ENCODE peak calls at places on chromosome 7, in ten cellular contexts. G is endothelial cell, O is kidney, W is cardiac muscle cell, I is esophagus squamous epithelium, B is glutamatergic neuron, V is IMR-90, H is BJ, Q is HFFc6, T is hepatocyte. M is an unnamed sample.

GRCh38 chr7:88217675-88218427 is 2.0 kb downstream of the SRI start:
- DNase-seq in G (no peak), O (no peak), W (no peak), I (no peak), B (no peak), V (no peak), H (no peak), Q (no peak), T (no peak), M (no peak)

GRCh38 chr7:1225462-1226154 is 7.1 kb upstream of the UNCX start:
- DNase-seq in G (peak), O (no peak), W (peak), I (no peak), B (peak), V (no peak), H (no peak), Q (no peak), T (peak), M (no peak)

GRCh38 chr7:26616235-26616634 is 248.2 kb downstream of the SKAP2 start:
- DNase-seq in G (no peak), O (no peak), W (no peak), I (no peak), B (no peak), V (no peak), H (no peak), Q (no peak), T (no peak), M (no peak)

GRCh38 chr7:114508096-114508495 is 93.5 kb downstream of the FOXP2 start:
- DNase-seq in G (no peak), O (no peak), W (peak), I (no peak), B (no peak), V (peak), H (no peak), Q (no peak), T (no peak), M (no peak)

GRCh38 chr7:130899638-130900401 is 165.8 kb upstream of the KLF14 start:
- DNase-seq in G (no peak), O (no peak), W (no peak), I (no peak), B (no peak), V (no peak), H (no peak), Q (no peak), T (peak), M (no peak)

GRCh38 chr7:91517408-91517807 is 253.2 kb downstream of the FZD1 start:
- DNase-seq in G (no peak), O (no peak), W (no peak), I (no peak), B (no peak), V (no peak), H (no peak), Q (no peak), T (no peak), M (no peak)

GRCh38 chr7:126378642-126379041 is 874.1 kb downstream of the GRM8 start:
- DNase-seq in G (no peak), O (no peak), W (no peak), I (no peak), B (no peak), V (no peak), H (no peak), Q (no peak), T (no peak), M (no peak)

GRCh38 chr7:130865408-130866236 is 131.6 kb upstream of the KLF14 start:
- DNase-seq in G (peak), O (no peak), W (peak), I (no peak), B (no peak), V (peak), H (no peak), Q (no peak), T (peak), M (peak)

GRCh38 chr7:91164531-91164930 is 99.7 kb upstream of the FZD1 start:
- DNase-seq in G (no peak), O (no peak), W (no peak), I (no peak), B (no peak), V (no peak), H (no peak), Q (no peak), T (no peak), M (no peak)

GRCh38 chr7:149670288-149670687 is 103.1 kb downstream of the ZNF467 start:
- DNase-seq in G (no peak), O (no peak), W (peak), I (no peak), B (no peak), V (peak), H (no peak), Q (no peak), T (peak), M (no peak)

GRCh38 chr7:84617265-84618030 is 422.9 kb upstream of the SEMA3A start:
- DNase-seq in G (no peak), O (no peak), W (no peak), I (no peak), B (no peak), V (no peak), H (no peak), Q (no peak), T (no peak), M (no peak)

GRCh38 chr7:84613411-84613810 is 418.8 kb upstream of the SEMA3A start:
- DNase-seq in G (no peak), O (no peak), W (no peak), I (no peak), B (no peak), V (no peak), H (no peak), Q (no peak), T (no peak), M (no peak)

GRCh38 chr7:84611391-84611790 is 416.8 kb upstream of the SEMA3A start:
- DNase-seq in G (no peak), O (no peak), W (no peak), I (no peak), B (no peak), V (no peak), H (no peak), Q (no peak), T (no peak), M (no peak)

GRCh38 chr7:84612976-84613375 is 418.4 kb upstream of the SEMA3A start:
- DNase-seq in G (no peak), O (no peak), W (no peak), I (no peak), B (no peak), V (no peak), H (no peak), Q (no peak), T (no peak), M (no peak)

DNA sequence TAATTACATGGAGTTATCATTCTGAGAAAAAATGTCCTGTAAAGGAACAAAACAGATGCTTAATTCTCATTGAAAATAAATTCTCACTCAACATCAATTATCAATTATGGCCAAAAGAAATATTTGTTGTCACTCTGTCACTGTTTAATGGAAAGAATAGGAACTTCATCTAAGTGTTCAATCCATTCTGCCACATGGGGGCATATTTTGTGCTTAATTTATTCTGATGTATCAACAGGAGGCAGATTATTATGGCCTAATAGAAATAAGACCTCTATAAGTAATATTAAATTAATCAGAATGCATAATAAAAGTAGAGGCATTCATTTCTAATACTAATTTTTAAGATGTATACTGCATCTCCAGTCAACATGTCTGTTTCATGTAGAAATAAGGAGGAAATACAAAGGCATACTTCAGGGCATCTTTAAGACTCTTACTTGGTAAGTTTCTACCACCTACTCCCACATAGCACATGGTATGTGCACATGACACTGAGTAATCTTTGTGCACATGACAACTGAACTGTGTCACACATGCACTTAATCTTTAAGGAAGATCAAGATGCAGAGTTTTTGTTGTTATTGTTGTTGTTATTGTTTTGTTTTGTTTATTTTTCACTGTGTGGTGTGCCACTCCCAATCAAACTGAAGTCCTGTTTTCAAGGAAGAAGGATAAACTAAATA is 420.4 kb upstream of the SEMA3A start:
- DNase-seq in G (no peak), O (no peak), W (peak), I (no peak), B (no peak), V (no peak), H (no peak), Q (peak), T (no peak), M (no peak)
- TF ChIP-seq CTCF in G (no peak), O (no peak), W (peak), I (no peak), B (no peak), V (peak), H (no peak), Q (peak), T (no peak), M (no peak)

GRCh38 chr7:85806321-85806720 is 619.5 kb upstream of the SEMA3D start:
- DNase-seq in G (no peak), O (no peak), W (no peak), I (no peak), B (no peak), V (no peak), H (no peak), Q (no peak), T (no peak), M (no peak)
- TF ChIP-seq CTCF in G (no peak), O (no peak), W (no peak), I (no peak), B (no peak), V (no peak), H (no peak), Q (no peak), T (no peak), M (no peak)

GRCh38 chr7:13115157-13115772 is 427.8 kb downstream of the ARL4A start:
- DNase-seq in G (no peak), O (no peak), W (peak), I (no peak), B (no peak), V (peak), H (no peak), Q (no peak), T (peak), M (no peak)

GRCh38 chr7:13117103-13117502 is 429.7 kb downstream of the ARL4A start:
- DNase-seq in G (no peak), O (no peak), W (peak), I (no peak), B (no peak), V (peak), H (no peak), Q (peak), T (no peak), M (no peak)

GRCh38 chr7:13110107-13110506 is 422.7 kb downstream of the ARL4A start:
- DNase-seq in G (no peak), O (no peak), W (no peak), I (no peak), B (no peak), V (no peak), H (no peak), Q (no peak), T (no peak), M (no peak)

GRCh38 chr7:13111230-13111629 is 423.8 kb downstream of the ARL4A start:
- DNase-seq in G (no peak), O (no peak), W (no peak), I (no peak), B (no peak), V (peak), H (no peak), Q (no peak), T (no peak), M (no peak)

GRCh38 chr7:13115829-13116228 is 428.4 kb downstream of the ARL4A start:
- DNase-seq in G (no peak), O (no peak), W (no peak), I (no peak), B (no peak), V (no peak), H (no peak), Q (no peak), T (no peak), M (no peak)
- TF ChIP-seq CTCF in G (no peak), O (no peak), W (no peak), I (no peak), B (no peak), V (no peak), H (no peak), Q (no peak), T (no peak), M (no peak)

GRCh38 chr7:142481548-142481947 is 223.7 kb upstream of the PRSS58 start:
- DNase-seq in G (no peak), O (no peak), W (peak), I (no peak), B (no peak), V (peak), H (no peak), Q (peak), T (no peak), M (no peak)
- TF ChIP-seq CTCF in G (no peak), O (no peak), W (peak), I (no peak), B (no peak), V (peak), H (peak), Q (peak), T (peak), M (peak)

GRCh38 chr7:16421333-16422099 is at the start of gene CRPPA:
- DNase-seq in G (peak), O (peak), W (peak), I (no peak), B (peak), V (peak), H (no peak), Q (peak), T (peak), M (peak)
- TF ChIP-seq CTCF in G (no peak), O (no peak), W (no peak), I (no peak), B (no peak), V (no peak), H (no peak), Q (no peak), T (no peak), M (no peak)

DNA sequence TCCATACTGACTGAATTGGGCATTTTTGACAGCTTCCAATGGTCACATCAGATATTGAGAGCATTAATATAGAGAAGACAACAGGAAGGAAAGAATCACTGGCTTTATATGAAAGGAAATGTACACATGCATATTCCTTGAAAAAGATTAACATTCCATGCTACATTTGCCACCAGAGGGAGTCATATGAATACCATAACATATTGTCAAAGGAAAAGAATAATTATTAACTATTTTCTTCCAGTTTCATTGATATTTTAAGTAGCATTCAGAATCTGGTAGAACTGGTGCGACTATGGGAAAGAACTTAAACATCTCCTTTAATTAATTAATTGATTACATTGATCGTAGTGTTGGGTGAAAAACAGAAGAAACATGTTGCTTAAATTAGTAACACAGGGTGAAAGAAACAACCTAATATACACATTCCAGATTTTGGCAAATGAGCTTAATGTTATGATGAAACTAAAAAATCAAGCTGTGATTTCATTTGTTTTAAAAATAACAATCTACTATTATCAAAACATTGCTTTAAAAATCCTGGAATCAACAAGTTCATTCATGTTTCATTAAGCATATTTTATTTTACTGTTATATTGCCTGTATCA is 71.5 kb downstream of the GPR85 start:
- DNase-seq in G (no peak), O (no peak), W (peak), I (no peak), B (no peak), V (peak), H (no peak), Q (peak), T (peak), M (no peak)
- TF ChIP-seq CTCF in G (peak), O (peak), W (peak), I (peak), B (peak), V (peak), H (peak), Q (peak), T (peak), M (peak)

DNA sequence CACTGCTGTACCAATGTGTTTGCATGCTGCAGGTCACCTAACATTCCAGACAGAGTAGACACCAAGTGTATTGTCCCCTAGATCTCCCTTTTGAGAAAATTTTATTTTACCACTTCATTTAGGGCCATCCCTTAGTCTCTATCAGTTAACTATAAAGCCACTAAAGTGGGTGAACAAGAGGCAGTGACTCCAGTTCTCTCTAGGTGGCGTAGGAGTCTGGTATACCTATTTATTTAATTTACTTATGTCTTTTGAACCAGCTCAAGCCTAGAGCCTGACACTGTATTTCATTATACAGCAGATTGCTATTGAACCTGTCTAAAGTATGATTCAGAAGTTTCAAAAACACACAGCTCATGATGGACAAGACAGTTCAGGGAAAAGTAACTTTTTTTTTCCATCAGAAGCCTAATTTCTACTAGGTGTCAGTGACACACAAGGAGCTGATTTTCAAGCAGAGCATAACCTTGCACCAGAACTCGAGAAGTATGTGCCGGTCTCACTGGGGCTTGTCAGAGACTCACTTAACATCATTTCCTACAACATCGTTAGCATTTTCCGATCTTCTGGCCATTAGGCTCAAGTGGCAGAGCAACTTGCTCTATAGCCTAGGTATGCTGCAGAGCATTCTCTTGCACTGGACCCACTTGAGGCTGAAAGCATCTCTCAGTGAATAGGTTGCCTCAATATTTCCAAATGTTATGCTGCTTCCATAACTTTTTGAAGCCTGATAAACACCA is 175.4 kb downstream of the CDC14C start:
- DNase-seq in G (no peak), O (no peak), W (no peak), I (no peak), B (no peak), V (no peak), H (no peak), Q (no peak), T (peak), M (no peak)
- TF ChIP-seq CTCF in G (no peak), O (no peak), W (no peak), I (peak), B (no peak), V (no peak), H (no peak), Q (no peak), T (peak), M (peak)

GRCh38 chr7:76069238-76069638 is 21.3 kb downstream of the MDH2 start:
- DNase-seq in G (no peak), O (peak), W (peak), I (no peak), B (no peak), V (peak), H (no peak), Q (peak), T (peak), M (no peak)
- TF ChIP-seq CTCF in G (no peak), O (peak), W (peak), I (peak), B (no peak), V (peak), H (peak), Q (peak), T (peak), M (no peak)

GRCh38 chr7:44463169-44463808 is 27.2 kb downstream of the NUDCD3 start:
- DNase-seq in G (no peak), O (no peak), W (peak), I (no peak), B (no peak), V (no peak), H (no peak), Q (no peak), T (no peak), M (no peak)
- TF ChIP-seq CTCF in G (peak), O (no peak), W (peak), I (peak), B (peak), V (peak), H (peak), Q (peak), T (peak), M (peak)